ENCODE peak calls at places on chromosomes 2 and 18, in five cellular contexts. H is uterus, G is IMR-90, Z is Peyer's patch, Q is cardiac muscle cell. F is an unnamed sample.

GRCh38 chr2:232483923-232484627 is 3.6 kb downstream of the ECEL1 start:
- DNase-seq in H (no peak), G (no peak), Z (no peak), Q (no peak), F (peak)

GRCh38 chr2:8847400-8847799 is 10.0 kb upstream of the KIDINS220 start:
- DNase-seq in H (no peak), G (peak), Z (no peak), Q (no peak), F (no peak)

GRCh38 chr18:49639643-49640361 is 77.9 kb downstream of the LIPG start:
- DNase-seq in H (no peak), G (no peak), Z (no peak), Q (peak), F (no peak)

GRCh38 chr2:174870787-174871186 is 106.5 kb upstream of the CHRNA1 start:
- DNase-seq in H (no peak), G (no peak), Z (no peak), Q (no peak), F (no peak)

GRCh38 chr2:24075259-24075658 is 867 bp downstream of the SF3B6 start:
- DNase-seq in H (no peak), G (no peak), Z (no peak), Q (no peak), F (no peak)

GRCh38 chr2:187693923-187694322 is 139.7 kb upstream of the TFPI start:
- DNase-seq in H (no peak), G (no peak), Z (no peak), Q (no peak), F (no peak)

GRCh38 chr2:168469281-168469988 is 13.4 kb downstream of the CERS6 start:
- DNase-seq in H (no peak), G (no peak), Z (no peak), Q (no peak), F (no peak)

GRCh38 chr2:187842978-187843847 is 289.0 kb upstream of the TFPI start:
- DNase-seq in H (no peak), G (peak), Z (no peak), Q (peak), F (no peak)

GRCh38 chr2:43323810-43324588 is 97.6 kb upstream of the ZFP36L2 start:
- DNase-seq in H (peak), G (no peak), Z (no peak), Q (no peak), F (no peak)

GRCh38 chr2:72674982-72675915 is 150.6 kb downstream of the EXOC6B start:
- DNase-seq in H (no peak), G (no peak), Z (no peak), Q (no peak), F (no peak)

GRCh38 chr2:80499095-80499494 is 194.5 kb upstream of the LRRTM1 start:
- DNase-seq in H (no peak), G (peak), Z (no peak), Q (peak), F (no peak)

GRCh38 chr18:13531681-13532325 is 194.6 kb downstream of the FAM210A start:
- DNase-seq in H (no peak), G (no peak), Z (no peak), Q (no peak), F (no peak)

GRCh38 chr2:206323486-206323885 is 49.0 kb downstream of the ZDBF2 start:
- DNase-seq in H (no peak), G (no peak), Z (no peak), Q (no peak), F (no peak)

GRCh38 chr2:19648583-19648982 is 253.2 kb downstream of the TTC32 start:
- DNase-seq in H (no peak), G (peak), Z (no peak), Q (peak), F (no peak)

GRCh38 chr2:33420726-33421125 is 55.7 kb upstream of the RASGRP3 start:
- DNase-seq in H (no peak), G (peak), Z (no peak), Q (no peak), F (no peak)

GRCh38 chr2:120964819-120965218 is 229.2 kb downstream of the GLI2 start:
- DNase-seq in H (no peak), G (peak), Z (no peak), Q (peak), F (no peak)

GRCh38 chr18:10015941-10016819 is 102.4 kb downstream of the VAPA start:
- DNase-seq in H (peak), G (peak), Z (no peak), Q (peak), F (no peak)

GRCh38 chr2:221254281-221254680 is 317.8 kb downstream of the EPHA4 start:
- DNase-seq in H (no peak), G (no peak), Z (no peak), Q (no peak), F (no peak)

GRCh38 chr2:69306612-69306896 is 80.5 kb downstream of the GFPT1 start:
- DNase-seq in H (no peak), G (no peak), Z (no peak), Q (no peak), F (no peak)

GRCh38 chr2:29606105-29606871 is 315.1 kb downstream of the ALK start:
- DNase-seq in H (no peak), G (peak), Z (no peak), Q (peak), F (no peak)

GRCh38 chr2:241708879-241709278 is 7.0 kb downstream of the ING5 start:
- DNase-seq in H (no peak), G (no peak), Z (no peak), Q (no peak), F (no peak)

GRCh38 chr2:179263460-179264237 is 983 bp downstream of the SESTD1 start:
- DNase-seq in H (peak), G (peak), Z (peak), Q (peak), F (peak)

GRCh38 chr2:179260224-179260623 is 4.4 kb downstream of the SESTD1 start:
- DNase-seq in H (no peak), G (no peak), Z (no peak), Q (no peak), F (no peak)

GRCh38 chr2:179263015-179263414 is 1.6 kb downstream of the SESTD1 start:
- DNase-seq in H (no peak), G (peak), Z (no peak), Q (peak), F (no peak)

GRCh38 chr2:179262077-179262660 is 2.5 kb downstream of the SESTD1 start:
- DNase-seq in H (no peak), G (no peak), Z (no peak), Q (peak), F (no peak)

GRCh38 chr2:179261161-179261825 is 3.3 kb downstream of the SESTD1 start:
- DNase-seq in H (no peak), G (no peak), Z (no peak), Q (no peak), F (no peak)
- TF ChIP-seq CTCF in H (no peak), G (no peak), Z (peak), Q (no peak), F (no peak)

GRCh38 chr18:34795070-34795740 is 85.1 kb downstream of the DTNA start:
- DNase-seq in H (no peak), G (no peak), Z (no peak), Q (no peak), F (no peak)
- H3K27ac ChIP-seq in H (no peak), G (no peak), Z (no peak), Q (no peak), F (no peak)

GRCh38 chr18:35441857-35442595 is 55.7 kb downstream of the INO80C start:
- DNase-seq in H (no peak), G (no peak), Z (no peak), Q (no peak), F (no peak)
- TF ChIP-seq CTCF in H (no peak), G (no peak), Z (no peak), Q (no peak), F (no peak)

GRCh38 chr2:165406053-165406628 is 63.4 kb upstream of the CSRNP3 start:
- DNase-seq in H (no peak), G (no peak), Z (no peak), Q (no peak), F (no peak)
- H3K27ac ChIP-seq in H (no peak), G (no peak), Z (no peak), Q (no peak), F (no peak)

DNA sequence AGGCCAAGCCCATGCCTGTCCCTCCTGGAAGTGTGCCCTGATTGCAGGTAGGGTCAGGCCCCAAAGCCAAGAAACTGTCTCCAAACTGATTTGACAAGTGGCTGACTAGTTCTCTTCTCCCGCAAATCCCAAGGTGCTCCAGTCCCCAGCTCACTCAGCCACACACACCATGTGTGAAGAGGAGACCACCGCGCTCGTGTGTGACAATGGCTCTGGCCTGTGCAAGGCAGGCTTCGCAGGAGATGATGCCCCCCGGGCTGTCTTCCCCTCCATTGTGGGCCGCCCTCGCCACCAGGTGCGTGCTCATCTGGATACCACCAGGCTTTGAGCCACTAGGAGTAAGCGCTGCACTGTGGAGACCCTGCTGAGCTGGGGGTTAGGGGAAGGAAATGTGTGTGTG is 8.3 kb downstream of the ACTG2 start:
- DNase-seq in H (no peak), G (no peak), Z (no peak), Q (no peak), F (no peak)
- TF ChIP-seq CTCF in H (no peak), G (no peak), Z (no peak), Q (no peak), F (no peak)

GRCh38 chr2:227460833-227461232 is 11.1 kb upstream of the AGFG1 start:
- DNase-seq in H (no peak), G (peak), Z (no peak), Q (no peak), F (no peak)
- H3K27ac ChIP-seq in H (no peak), G (no peak), Z (no peak), Q (no peak), F (no peak)

GRCh38 chr2:203857656-203858055 is 9.9 kb upstream of the CTLA4 start:
- DNase-seq in H (no peak), G (no peak), Z (no peak), Q (no peak), F (no peak)
- TF ChIP-seq CTCF in H (no peak), G (no peak), Z (no peak), Q (no peak), F (no peak)

GRCh38 chr18:70169747-70170146 is 35.7 kb downstream of the RTTN start:
- DNase-seq in H (no peak), G (no peak), Z (no peak), Q (no peak), F (no peak)

GRCh38 chr18:70172225-70172624 is 33.3 kb downstream of the RTTN start:
- DNase-seq in H (no peak), G (peak), Z (no peak), Q (peak), F (no peak)

GRCh38 chr18:70165936-70166335 is 39.6 kb downstream of the RTTN start:
- DNase-seq in H (no peak), G (no peak), Z (no peak), Q (no peak), F (no peak)

GRCh38 chr18:70166668-70167067 is 38.8 kb downstream of the RTTN start:
- DNase-seq in H (no peak), G (no peak), Z (no peak), Q (no peak), F (no peak)
- H3K27ac ChIP-seq in H (no peak), G (no peak), Z (no peak), Q (no peak), F (no peak)

DNA sequence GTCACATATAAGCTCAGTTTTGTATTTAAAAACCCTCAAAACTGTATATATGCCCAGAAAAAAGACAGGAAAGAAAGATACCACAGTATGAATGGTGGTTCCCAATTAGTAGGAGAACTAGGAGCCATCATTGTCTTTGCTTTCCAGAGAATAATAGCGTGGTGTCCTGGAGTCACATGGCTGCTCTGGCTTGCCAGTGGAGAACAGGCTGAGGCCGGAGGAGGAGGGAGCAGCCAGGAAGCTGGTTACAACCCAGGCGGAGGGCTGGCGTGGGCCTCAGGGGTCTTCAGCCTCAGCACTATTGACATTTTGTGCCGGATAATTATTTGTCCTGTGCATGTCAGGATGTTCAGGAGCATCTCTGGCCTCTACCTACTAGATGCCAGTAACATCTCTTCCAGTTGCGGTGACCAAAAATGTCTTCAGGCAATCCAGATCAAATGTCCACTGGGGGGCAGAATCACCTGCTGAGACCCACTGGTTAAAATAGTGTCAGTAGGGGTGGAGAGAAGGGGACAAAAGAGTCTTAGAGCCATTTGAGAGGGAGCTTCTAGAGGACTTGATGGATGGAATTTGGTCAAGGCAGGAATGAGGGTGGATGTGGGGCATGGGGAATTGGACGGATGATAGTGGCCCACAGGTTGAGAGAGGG is 144.8 kb downstream of the AGAP1 start:
- DNase-seq in H (no peak), G (no peak), Z (no peak), Q (no peak), F (no peak)
- TF ChIP-seq CTCF in H (no peak), G (no peak), Z (no peak), Q (no peak), F (no peak)

F was measured in lower lobe of right lung.